ENCODE peak calls at places on chromosome 3, in six cellular contexts. O, T, P, U, J and Y are unnamed samples.

GRCh38 chr3:32818431-32819085 is 761 bp downstream of the TRIM71 start:
- DNase-seq in O (no peak), T (no peak), P (no peak), U (peak), J (no peak), Y (no peak)

GRCh38 chr3:149120051-149120972 is 9.1 kb upstream of the HPS3 start:
- DNase-seq in O (peak), T (peak), P (no peak), U (peak), J (no peak), Y (peak)

GRCh38 chr3:131561511-131561910 is 58.7 kb upstream of the MRPL3 start:
- DNase-seq in O (no peak), T (no peak), P (no peak), U (peak), J (no peak), Y (peak)

GRCh38 chr3:190709351-190709773 is 153.1 kb downstream of the GMNC start:
- DNase-seq in O (no peak), T (no peak), P (no peak), U (no peak), J (no peak), Y (no peak)

GRCh38 chr3:33104803-33105202 is 7.9 kb upstream of the GLB1 start:
- DNase-seq in O (no peak), T (no peak), P (no peak), U (no peak), J (no peak), Y (no peak)

GRCh38 chr3:30612422-30613134 is 6.2 kb downstream of the TGFBR2 start:
- DNase-seq in O (no peak), T (no peak), P (no peak), U (no peak), J (no peak), Y (no peak)

GRCh38 chr3:52190294-52190841 is 7.6 kb upstream of the ALAS1 start:
- DNase-seq in O (peak), T (no peak), P (peak), U (peak), J (peak), Y (no peak)

GRCh38 chr3:124928333-124929202 is 6.0 kb downstream of the MUC13 start:
- DNase-seq in O (no peak), T (peak), P (peak), U (peak), J (peak), Y (peak)

GRCh38 chr3:52313774-52314188 is 2.3 kb upstream of the DNAH1 start:
- DNase-seq in O (peak), T (no peak), P (no peak), U (peak), J (no peak), Y (peak)

GRCh38 chr3:25723802-25724201 is 59.1 kb upstream of the TOP2B start:
- DNase-seq in O (no peak), T (no peak), P (no peak), U (no peak), J (no peak), Y (no peak)

GRCh38 chr3:54818942-54819341 is 108.9 kb downstream of the LRTM1 start:
- DNase-seq in O (no peak), T (no peak), P (no peak), U (no peak), J (no peak), Y (no peak)

GRCh38 chr3:13277130-13277783 is 142.9 kb downstream of the NUP210 start:
- DNase-seq in O (no peak), T (no peak), P (peak), U (no peak), J (no peak), Y (peak)

GRCh38 chr3:134754768-134755559 is 40.1 kb upstream of the EPHB1 start:
- DNase-seq in O (no peak), T (peak), P (peak), U (peak), J (peak), Y (peak)

GRCh38 chr3:123075359-123075758 is 8.5 kb downstream of the PDIA5 start:
- DNase-seq in O (no peak), T (no peak), P (no peak), U (peak), J (no peak), Y (peak)

GRCh38 chr3:105686324-105686897 is 182.4 kb downstream of the CBLB start:
- DNase-seq in O (peak), T (peak), P (no peak), U (peak), J (no peak), Y (no peak)

GRCh38 chr3:46065294-46065705 is 38.0 kb upstream of the XCR1 start:
- DNase-seq in O (no peak), T (no peak), P (no peak), U (peak), J (peak), Y (peak)

GRCh38 chr3:58161435-58162398 is 49.1 kb downstream of the DNASE1L3 start:
- DNase-seq in O (no peak), T (no peak), P (no peak), U (peak), J (peak), Y (peak)

GRCh38 chr3:177928156-177928555 is 608.1 kb upstream of the KCNMB2 start:
- DNase-seq in O (peak), T (no peak), P (no peak), U (peak), J (no peak), Y (peak)

GRCh38 chr3:28940530-28940929 is 340.3 kb upstream of the RBMS3 start:
- DNase-seq in O (peak), T (no peak), P (no peak), U (peak), J (no peak), Y (peak)

GRCh38 chr3:120688121-120688520 is 6.1 kb upstream of the HGD start:
- DNase-seq in O (no peak), T (no peak), P (no peak), U (peak), J (no peak), Y (no peak)

GRCh38 chr3:98274914-98275313 is 7.4 kb upstream of the OR5H2 start:
- DNase-seq in O (no peak), T (no peak), P (no peak), U (no peak), J (no peak), Y (no peak)

GRCh38 chr3:160393346-160394008 is 5.5 kb downstream of the IFT80 start:
- DNase-seq in O (no peak), T (no peak), P (no peak), U (no peak), J (no peak), Y (no peak)